ENCODE peak calls at places on chromosome 4, in nine cellular contexts. E is keratinocyte; N is SK-N-SH; V is non-pigmented ciliary epithelial cell; I is stimulated activated CD8-positive, alpha-beta memory T cell treated with anti-CD3 and anti-CD28 coated beads, Interleukin-15, amount 100 ng/mL, for 4 hours; B is CD8-positive, alpha-beta T cell; J is NCI-H510A treated with DMSO at 0.1 percent for 48 hours; U is EL; W is NCI-H1092 treated with DMSO at 0.1 percent for 48 hours. M is an unnamed sample.

GRCh38 chr4:101175896-101176676 is 171.2 kb downstream of the PPP3CA start:
- DNase-seq in V (no peak), W (no peak), U (no peak), N (no peak), J (no peak), E (no peak), B (no peak), I (no peak), M (no peak)

GRCh38 chr4:54658321-54659093 is 750 bp downstream of the KIT start:
- DNase-seq in E (no peak), J (peak; percentile 83), U (peak; percentile 68), I (no peak), N (peak; percentile 78), W (peak; percentile 62), V (no peak), B (peak; percentile 21), M (peak; percentile 8)

GRCh38 chr4:42339935-42340406 is 57.3 kb upstream of the SHISA3 start:
- DNase-seq in V (peak; percentile 9), E (no peak), J (no peak), B (no peak), N (no peak), I (no peak), W (no peak), U (peak; percentile 1), M (no peak)

GRCh38 chr4:41719417-41719816 is 29.1 kb downstream of the PHOX2B start:
- DNase-seq in W (no peak), U (peak; percentile 65), N (no peak), J (no peak), V (no peak), I (no peak), E (no peak), B (no peak), M (no peak)

GRCh38 chr4:52234539-52235174 is 183.6 kb downstream of the SPATA18 start:
- DNase-seq in B (no peak), V (peak; percentile 11), E (no peak), J (peak; percentile 60), U (peak; percentile 20), W (peak; percentile 74), N (peak; percentile 38), I (no peak), M (no peak)

GRCh38 chr4:66055999-66056398 is 385.7 kb upstream of the EPHA5 start:
- DNase-seq in E (no peak), B (no peak), V (no peak), I (no peak), N (no peak), U (no peak), J (no peak), W (no peak), M (no peak)

GRCh38 chr4:162727232-162727631 is 439.5 kb downstream of the NAF1 start:
- DNase-seq in E (no peak), V (no peak), J (no peak), I (no peak), B (no peak), W (no peak), N (no peak), U (no peak), M (no peak)

GRCh38 chr4:38621004-38621684 is 42.9 kb upstream of the KLF3 start:
- DNase-seq in B (no peak), J (peak; percentile 87), V (no peak), I (no peak), U (peak; percentile 18), E (peak; percentile 36), W (peak; percentile 22), N (no peak), M (no peak)

M was measured in activated CD4-positive, alpha-beta T cell treated with anti-CD3 and anti-CD28 coated beads, Interleukin-2, amount 50 U/mL, for 1 hour.